ENCODE peak calls at places on chromosome 13, in five cellular contexts. R, J, W, O and Q are unnamed samples.

GRCh38 chr13:56975647-56976046 is 165.1 kb upstream of the PRR20A start:
- ATAC-seq in R (no peak), J (no peak), W (no peak), O (no peak), Q (no peak)

GRCh38 chr13:110450016-110450900 is 111.3 kb downstream of the RAB20 start:
- ATAC-seq in R (no peak), J (no peak), W (no peak), O (no peak), Q (no peak)

GRCh38 chr13:101267656-101268055 is 148.7 kb downstream of the NALCN start:
- ATAC-seq in R (no peak), J (peak; percentile 53), W (no peak), O (no peak), Q (peak; percentile 24)

GRCh38 chr13:38826182-38826813 is 139.4 kb downstream of the FREM2 start:
- ATAC-seq in R (no peak), J (no peak), W (no peak), O (no peak), Q (no peak)

GRCh38 chr13:100156786-100157185 is 67.9 kb downstream of the PCCA start:
- ATAC-seq in R (no peak), J (no peak), W (no peak), O (no peak), Q (no peak)

GRCh38 chr13:39998166-39998565 is 342.7 kb downstream of the COG6 start:
- ATAC-seq in R (no peak), J (no peak), W (no peak), O (no peak), Q (no peak)

GRCh38 chr13:100068532-100068931 is 20.4 kb upstream of the PCCA start:
- ATAC-seq in R (no peak), J (no peak), W (no peak), O (no peak), Q (no peak)

GRCh38 chr13:34410653-34411052 is 531.4 kb upstream of the NBEA start:
- ATAC-seq in R (no peak), J (no peak), W (no peak), O (peak; percentile 66), Q (no peak)

GRCh38 chr13:97522243-97522642 is 88.3 kb downstream of the RAP2A start:
- ATAC-seq in R (no peak), J (no peak), W (no peak), O (no peak), Q (no peak)

GRCh38 chr13:113291997-113292862 is 4.8 kb upstream of the LAMP1 start:
- ATAC-seq in R (no peak), J (no peak), W (no peak), O (no peak), Q (no peak)

GRCh38 chr13:83905641-83906040 is 23.4 kb upstream of the SLITRK1 start:
- ATAC-seq in R (no peak), J (no peak), W (no peak), O (no peak), Q (no peak)

GRCh38 chr13:40932252-40932651 is 86.9 kb downstream of the ELF1 start:
- ATAC-seq in R (no peak), J (no peak), W (no peak), O (no peak), Q (no peak)

GRCh38 chr13:107025991-107026390 is 458.1 kb upstream of the ARGLU1 start:
- ATAC-seq in R (peak; percentile 92), J (no peak), W (no peak), O (peak; percentile 74), Q (no peak)

GRCh38 chr13:36918246-36919060 is 1.6 kb downstream of the SMAD9 start:
- ATAC-seq in R (no peak), J (no peak), W (no peak), O (no peak), Q (no peak)

GRCh38 chr13:76887070-76887563 is 912 bp upstream of the KCTD12 start:
- ATAC-seq in R (no peak), J (no peak), W (no peak), O (no peak), Q (no peak)

GRCh38 chr13:98141938-98142426 is 912 bp upstream of the FARP1 start:
- ATAC-seq in R (peak; percentile 13), J (no peak), W (peak; percentile 30), O (peak; percentile 19), Q (peak; percentile 46)

GRCh38 chr13:113562085-113562749 is 22.3 kb upstream of the TFDP1 start:
- ATAC-seq in R (peak; percentile 87), J (peak; percentile 43), W (peak; percentile 83), O (peak; percentile 83), Q (peak; percentile 54)

GRCh38 chr13:35552172-35552844 is 75.8 kb upstream of the MAB21L1 start:
- ATAC-seq in R (no peak), J (no peak), W (no peak), O (no peak), Q (no peak)

GRCh38 chr13:96020941-96021340 is 32.3 kb downstream of the UGGT2 start:
- ATAC-seq in R (no peak), J (no peak), W (no peak), O (no peak), Q (no peak)

GRCh38 chr13:79966502-79966901 is 374.4 kb downstream of the SPRY2 start:
- ATAC-seq in R (no peak), J (no peak), W (no peak), O (no peak), Q (no peak)

GRCh38 chr13:44274838-44275237 is 98.8 kb upstream of the SERP2 start:
- ATAC-seq in R (no peak), J (no peak), W (peak; percentile 40), O (no peak), Q (peak; percentile 18)